ENCODE peak calls at places on chromosomes 4 and X, in eight cellular contexts. Q is left ventricle myocardium inferior; L is CD4-positive, CD25-positive, alpha-beta regulatory T cell; M is neuronal stem cell; B is PC-9; S is mammary epithelial cell; Z is HCT116; E is spleen. O is an unnamed sample.

GRCh38 chr4:86358176-86358701 is 1.6 kb downstream of the MAPK10 start:
- DNase-seq in S (no peak), L (no peak), M (no peak), B (no peak), Z (no peak), Q (no peak), E (no peak), O (no peak)

GRCh38 chr4:66430856-66431255 is 760.6 kb upstream of the EPHA5 start:
- DNase-seq in B (no peak), E (no peak), Q (no peak), M (peak; percentile 2), Z (no peak), S (no peak), L (no peak), O (no peak)

GRCh38 chrX:34300871-34301270 is 168.8 kb upstream of the FAM47A start:
- DNase-seq in S (peak; percentile 12), L (no peak), M (peak; percentile 2), B (no peak), Z (peak; percentile 0), Q (no peak), E (no peak), O (peak; percentile 5)

GRCh38 chr4:80035336-80035735 is 37.7 kb downstream of the ANTXR2 start:
- DNase-seq in B (no peak), M (no peak), S (no peak), L (no peak), E (no peak), Q (no peak), Z (no peak), O (no peak)

GRCh38 chr4:125115941-125116340 is 198.8 kb upstream of the FAT4 start:
- DNase-seq in E (no peak), B (peak; percentile 45), Z (no peak), M (no peak), S (no peak), L (no peak), Q (no peak), O (no peak)

GRCh38 chr4:134126161-134126560 is 75.4 kb downstream of the PABPC4L start:
- DNase-seq in L (no peak), M (no peak), Q (no peak), Z (no peak), S (no peak), E (no peak), B (no peak), O (no peak)

GRCh38 chr4:27357283-27357682 is 496.6 kb downstream of the STIM2 start:
- DNase-seq in M (no peak), Z (no peak), L (no peak), Q (no peak), E (no peak), B (no peak), S (no peak), O (no peak)

GRCh38 chr4:88661724-88662123 is 35.9 kb downstream of the NAP1L5 start:
- DNase-seq in B (peak; percentile 78), L (no peak), M (no peak), Q (no peak), S (peak; percentile 81), Z (no peak), E (no peak), O (no peak)

GRCh38 chr4:89249313-89249712 is 58.3 kb downstream of the GPRIN3 start:
- DNase-seq in B (no peak), E (no peak), Q (no peak), Z (no peak), M (no peak), S (no peak), L (no peak), O (no peak)

GRCh38 chrX:42680651-42681050 is 97.3 kb downstream of the PPP1R2C start:
- DNase-seq in B (no peak), Q (no peak), M (peak; percentile 1), S (no peak), E (no peak), Z (no peak), L (no peak), O (peak; percentile 4)

GRCh38 chr4:153521995-153522799 is 56.0 kb downstream of the TMEM131L start:
- DNase-seq in L (peak; percentile 24), E (no peak), S (no peak), Z (no peak), B (no peak), Q (no peak), M (no peak), O (no peak)

GRCh38 chr4:7066006-7066405 is 1.9 kb downstream of the GRPEL1 start:
- DNase-seq in B (no peak), E (no peak), S (no peak), Z (no peak), M (no peak), L (no peak), Q (no peak), O (no peak)

GRCh38 chr4:185902654-185903053 is 90.7 kb upstream of the SORBS2 start:
- DNase-seq in L (no peak), M (no peak), E (no peak), S (peak; percentile 5), Z (no peak), Q (no peak), B (no peak), O (no peak)

GRCh38 chrX:97705936-97706335 is 822.2 kb downstream of the RPA4 start:
- DNase-seq in Z (no peak), B (no peak), M (no peak), E (no peak), Q (no peak), S (no peak), L (no peak), O (no peak)

GRCh38 chrX:47623540-47624027 is 3.9 kb upstream of the SYN1 start:
- DNase-seq in Z (no peak), S (peak; percentile 26), L (peak; percentile 27), Q (peak; percentile 29), E (peak; percentile 79), M (peak; percentile 56), B (peak; percentile 35), O (peak; percentile 55)

GRCh38 chr4:71198958-71199357 is 139.9 kb upstream of the SLC4A4 start:
- DNase-seq in Z (no peak), M (no peak), L (no peak), S (no peak), B (no peak), Q (no peak), E (no peak), O (no peak)

GRCh38 chr4:119517361-119518229 is 111.0 kb downstream of the PDE5A start:
- DNase-seq in B (no peak), Z (no peak), E (no peak), M (no peak), L (no peak), Q (no peak), S (no peak), O (no peak)

GRCh38 chr4:110287130-110287529 is 88.7 kb upstream of the ELOVL6 start:
- DNase-seq in E (no peak), Z (peak; percentile 44), S (peak; percentile 89), B (peak; percentile 85), L (no peak), M (no peak), Q (no peak), O (no peak)

GRCh38 chrX:40260123-40260751 is 162.5 kb upstream of the BCOR start:
- DNase-seq in B (no peak), L (no peak), E (peak; percentile 67), Q (no peak), M (no peak), Z (no peak), S (no peak), O (no peak)

GRCh38 chr4:137065306-137065705 is 467.0 kb downstream of the PCDH18 start:
- DNase-seq in B (no peak), M (no peak), Z (no peak), L (no peak), Q (no peak), E (no peak), S (no peak), O (no peak)

GRCh38 chr4:110164251-110164650 is 34.2 kb downstream of the ELOVL6 start:
- DNase-seq in Q (no peak), S (no peak), L (no peak), E (no peak), B (peak; percentile 71), Z (no peak), M (no peak), O (no peak)

GRCh38 chrX:7116081-7116480 is 31.4 kb upstream of the STS start:
- DNase-seq in S (no peak), Z (no peak), Q (no peak), L (no peak), E (no peak), B (no peak), M (no peak), O (no peak)

GRCh38 chr4:40178672-40179071 is 18.2 kb upstream of the RHOH start:
- DNase-seq in E (no peak), B (no peak), Z (no peak), L (no peak), M (no peak), Q (no peak), S (no peak), O (no peak)

GRCh38 chr4:189600598-189601435 is 339.9 kb upstream of the FRG1 start:
- DNase-seq in L (no peak), S (no peak), Q (no peak), E (no peak), M (no peak), Z (no peak), B (no peak), O (no peak)

GRCh38 chrX:144219035-144219434 is 335.2 kb downstream of the UBE2NL start:
- DNase-seq in Z (no peak), S (peak; percentile 10), L (no peak), E (no peak), Q (no peak), B (peak; percentile 38), M (no peak), O (no peak)

GRCh38 chr4:8433181-8433580 is 7.3 kb downstream of the ACOX3 start:
- DNase-seq in Q (no peak), M (no peak), Z (no peak), B (no peak), E (no peak), L (no peak), S (no peak), O (no peak)
- H3K9me3 ChIP-seq in Q (no peaks in the 10 kb centered on the region), M (no peaks in the 10 kb centered on the region), Z (no peaks in the 10 kb centered on the region), B (no peaks in the 10 kb centered on the region), E (no peaks in the 10 kb centered on the region), L (no peaks in the 10 kb centered on the region), S (no peaks in the 10 kb centered on the region), O (no peaks in the 10 kb centered on the region)

GRCh38 chr4:1798530-1799363 is 5.7 kb downstream of the FGFR3 start:
- DNase-seq in Q (no peak), S (no peak), M (no peak), L (no peak), Z (no peak), B (no peak), E (no peak), O (no peak)
- H3K4me1 ChIP-seq in Q (peaks cover 23% of the 10 kb centered on the region), S (peaks cover 11% of the 10 kb centered on the region), M (peaks cover 5% of the 10 kb centered on the region), L (peaks cover 23% of the 10 kb centered on the region), Z (peaks cover 14% of the 10 kb centered on the region), B (peaks cover 7% of the 10 kb centered on the region), E (peaks cover 23% of the 10 kb centered on the region), O (peaks cover 2% of the 10 kb centered on the region)

DNA sequence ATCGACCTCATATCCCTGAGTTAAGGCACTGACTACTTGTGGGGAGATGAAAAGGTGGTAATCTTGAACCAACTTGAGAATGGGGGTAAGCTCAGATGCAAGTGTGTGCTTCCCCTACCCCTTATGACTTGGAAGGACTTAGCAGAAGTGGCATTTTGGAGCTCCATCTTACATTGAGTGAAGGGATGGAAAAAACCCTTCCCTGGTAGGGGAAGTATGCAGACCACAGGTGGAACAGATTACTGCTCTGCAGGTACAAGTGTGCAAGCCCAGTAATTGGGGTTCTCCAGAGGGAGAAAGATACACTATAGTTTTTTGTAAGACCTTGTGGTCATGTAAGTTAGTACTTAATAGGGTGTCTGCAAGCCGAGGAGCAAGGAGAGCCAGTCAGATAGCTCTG is 12.2 kb upstream of the WDR1 start:
- DNase-seq in M (no peak), S (no peak), E (no peak), L (no peak), Q (no peak), Z (no peak), B (no peak), O (no peak)
- H3K27ac ChIP-seq in M (no peak overlapping the region), S (no peak overlapping the region), E (no peak overlapping the region), L (no peak overlapping the region), Q (no peak overlapping the region), Z (no peak overlapping the region), B (no peak overlapping the region), O (no peak overlapping the region)

GRCh38 chr4:859496-859895 is 33.6 kb upstream of the CPLX1 start:
- DNase-seq in E (peak; percentile 44), Q (no peak), S (no peak), B (no peak), Z (no peak), L (no peak), M (no peak), O (no peak)
- H3K9me3 ChIP-seq in E (no peaks in the 10 kb centered on the region), Q (peaks cover 4% of the 10 kb centered on the region), S (no peaks in the 10 kb centered on the region), B (no peaks in the 10 kb centered on the region), Z (no peaks in the 10 kb centered on the region), L (no peaks in the 10 kb centered on the region), M (no peaks in the 10 kb centered on the region), O (no peaks in the 10 kb centered on the region)

O was measured in iPS DF 6.9.